ENCODE peak calls at places on chromosome 14, in six cellular contexts. D is RWPE1, U is tibial artery, F is NCI-H2029, B is left ventricle myocardium superior, V is NCI-H510A treated with DMSO at 0.1 percent for 48 hours. G is an unnamed sample.

GRCh38 chr14:74546416-74546815 is 52.9 kb downstream of the ISCA2 start:
- DNase-seq in D (no peak), U (no peak), F (no peak), B (no peak), V (no peak), G (no peak)

GRCh38 chr14:74977901-74978385 is 22.5 kb upstream of the PGF start:
- DNase-seq in D (no peak), U (peak), F (no peak), B (no peak), V (no peak), G (no peak)

GRCh38 chr14:76867536-76868452 is 41.6 kb downstream of the LRRC74A start:
- DNase-seq in D (no peak), U (no peak), F (no peak), B (peak), V (peak), G (no peak)

GRCh38 chr14:77212933-77213656 is 31.5 kb downstream of the TMEM63C start:
- DNase-seq in D (peak), U (no peak), F (peak), B (no peak), V (peak), G (peak)

GRCh38 chr14:30115756-30116155 is 188.1 kb upstream of the PRKD1 start:
- DNase-seq in D (no peak), U (no peak), F (no peak), B (no peak), V (peak), G (no peak)

GRCh38 chr14:99198746-99199145 is 73.3 kb downstream of the BCL11B start:
- DNase-seq in D (no peak), U (no peak), F (no peak), B (no peak), V (no peak), G (no peak)

GRCh38 chr14:47422191-47422590 is 253.2 kb downstream of the MDGA2 start:
- DNase-seq in D (no peak), U (no peak), F (no peak), B (no peak), V (no peak), G (no peak)

GRCh38 chr14:50082784-50083466 is 33.4 kb downstream of the VCPKMT start:
- DNase-seq in D (no peak), U (no peak), F (no peak), B (no peak), V (no peak), G (no peak)

GRCh38 chr14:90675399-90675798 is 140.8 kb downstream of the TTC7B start:
- DNase-seq in D (no peak), U (peak), F (no peak), B (no peak), V (no peak), G (no peak)

GRCh38 chr14:72123755-72124154 is 191.5 kb downstream of the RGS6 start:
- DNase-seq in D (no peak), U (no peak), F (no peak), B (no peak), V (no peak), G (no peak)

GRCh38 chr14:101024686-101025085 is 121.2 kb upstream of the RTL1 start:
- DNase-seq in D (no peak), U (peak), F (no peak), B (no peak), V (no peak), G (no peak)

GRCh38 chr14:24246765-24247212 is 4.4 kb upstream of the TINF2 start:
- DNase-seq in D (no peak), U (peak), F (no peak), B (no peak), V (no peak), G (no peak)

GRCh38 chr14:93964820-93965286 is 11.5 kb downstream of the ASB2 start:
- DNase-seq in D (no peak), U (no peak), F (no peak), B (no peak), V (no peak), G (no peak)

GRCh38 chr14:53027031-53027430 is 76.2 kb upstream of the FERMT2 start:
- DNase-seq in D (no peak), U (no peak), F (no peak), B (no peak), V (no peak), G (no peak)

GRCh38 chr14:43031598-43031997 is 1424.9 kb downstream of the LRFN5 start:
- DNase-seq in D (no peak), U (no peak), F (no peak), B (no peak), V (no peak), G (no peak)

GRCh38 chr14:104375551-104376201 is 203.9 kb upstream of the C14orf180 start:
- DNase-seq in D (no peak), U (no peak), F (no peak), B (no peak), V (no peak), G (no peak)

GRCh38 chr14:49940805-49941421 is 48.0 kb downstream of the ARF6 start:
- DNase-seq in D (no peak), U (no peak), F (no peak), B (no peak), V (no peak), G (no peak)

GRCh38 chr14:23013056-23014054 is 3.4 kb upstream of the C14orf93 start:
- DNase-seq in D (no peak), U (no peak), F (no peak), B (no peak), V (no peak), G (no peak)

GRCh38 chr14:99481745-99482099 is 513 bp downstream of the CCNK start:
- DNase-seq in D (peak), U (no peak), F (no peak), B (no peak), V (no peak), G (peak)

GRCh38 chr14:33297565-33297964 is 358.9 kb downstream of the NPAS3 start:
- DNase-seq in D (no peak), U (no peak), F (no peak), B (no peak), V (no peak), G (no peak)

GRCh38 chr14:83071888-83072501 is 1538.3 kb upstream of the SEL1L start:
- DNase-seq in D (no peak), U (no peak), F (no peak), B (no peak), V (peak), G (peak)

GRCh38 chr14:104355101-104355691 is 216.8 kb downstream of the KIF26A start:
- DNase-seq in D (no peak), U (peak), F (no peak), B (peak), V (no peak), G (no peak)

GRCh38 chr14:76256545-76256944 is 104.8 kb downstream of the GPATCH2L start:
- DNase-seq in D (no peak), U (no peak), F (no peak), B (no peak), V (no peak), G (no peak)

GRCh38 chr14:104302794-104303405 is 164.5 kb downstream of the KIF26A start:
- DNase-seq in D (no peak), U (no peak), F (no peak), B (peak), V (no peak), G (no peak)

GRCh38 chr14:91418387-91419043 is 895 bp upstream of the CCDC88C start:
- DNase-seq in D (peak), U (no peak), F (no peak), B (peak), V (peak), G (peak)

GRCh38 chr14:65255029-65255545 is 152.8 kb upstream of the MAX start:
- DNase-seq in D (peak), U (no peak), F (no peak), B (no peak), V (peak), G (peak)

GRCh38 chr14:25056688-25057078 is 6.7 kb upstream of the STXBP6 start:
- DNase-seq in D (no peak), U (no peak), F (no peak), B (no peak), V (no peak), G (no peak)

GRCh38 chr14:91089958-91090535 is 23.8 kb upstream of the DGLUCY start:
- DNase-seq in D (no peak), U (no peak), F (peak), B (no peak), V (no peak), G (no peak)

GRCh38 chr14:70257526-70257925 is 68.8 kb upstream of the SLC8A3 start:
- DNase-seq in D (peak), U (no peak), F (no peak), B (no peak), V (no peak), G (peak)

GRCh38 chr14:82084813-82085212 is 551.2 kb upstream of the SEL1L start:
- DNase-seq in D (no peak), U (no peak), F (no peak), B (no peak), V (no peak), G (no peak)

GRCh38 chr14:52427460-52427859 is 113.3 kb downstream of the PTGER2 start:
- DNase-seq in D (no peak), U (no peak), F (no peak), B (no peak), V (no peak), G (no peak)

GRCh38 chr14:34722723-34723545 is 8.5 kb upstream of the CFL2 start:
- DNase-seq in D (peak), U (no peak), F (peak), B (no peak), V (peak), G (peak)

GRCh38 chr14:85688024-85688423 is 158.1 kb downstream of the FLRT2 start:
- DNase-seq in D (no peak), U (no peak), F (no peak), B (no peak), V (no peak), G (no peak)

GRCh38 chr14:101636081-101636560 is 74.8 kb downstream of the DIO3 start:
- DNase-seq in D (no peak), U (no peak), F (no peak), B (no peak), V (no peak), G (no peak)

GRCh38 chr14:87643005-87643404 is 350.0 kb downstream of the GALC start:
- DNase-seq in D (no peak), U (no peak), F (no peak), B (no peak), V (peak), G (no peak)

GRCh38 chr14:75301666-75302325 is 23.2 kb downstream of the FOS start:
- DNase-seq in D (no peak), U (peak), F (no peak), B (peak), V (no peak), G (no peak)

GRCh38 chr14:55814873-55815272 is 234.9 kb downstream of the KTN1 start:
- DNase-seq in D (no peak), U (no peak), F (no peak), B (no peak), V (no peak), G (no peak)

G was measured in RKO.